ENCODE peak calls at places on chromosomes 16 and 17, in five cellular contexts. G is neural crest cell, J is fibroblast of lung, V is GM13976, M is RWPE2. Z is an unnamed sample.

GRCh38 chr17:75757086-75757681 is 7.8 kb downstream of the GALK1 start:
- DNase-seq in J (no peak), G (no peak), V (no peak), M (peak), Z (no peak)

GRCh38 chr16:50616883-50617629 is 64.1 kb downstream of the SNX20 start:
- DNase-seq in G (no peak), M (no peak), V (no peak), J (peak), Z (no peak)

GRCh38 chr16:47258874-47259461 is 115.2 kb upstream of the NETO2 start:
- DNase-seq in M (no peak), V (peak), J (peak), G (no peak), Z (peak)

GRCh38 chr17:66073384-66073783 is 118.5 kb downstream of the CEP112 start:
- DNase-seq in V (no peak), G (no peak), J (no peak), M (no peak), Z (no peak)

GRCh38 chr17:6160188-6160555 is 90.0 kb downstream of the WSCD1 start:
- DNase-seq in V (no peak), M (no peak), J (no peak), G (peak), Z (no peak)

GRCh38 chr16:11966173-11966572 is 1.2 kb downstream of the TNFRSF17 start:
- DNase-seq in G (no peak), M (no peak), V (peak), J (no peak), Z (peak)

GRCh38 chr16:49022351-49022963 is 259.2 kb downstream of the CBLN1 start:
- DNase-seq in G (no peak), M (peak), J (no peak), V (no peak), Z (no peak)

GRCh38 chr16:35198223-35199199 is 1739.1 kb downstream of the TP53TG3F start:
- DNase-seq in M (no peak), G (no peak), V (no peak), J (no peak), Z (no peak)

GRCh38 chr17:42247734-42248133 is 28.5 kb downstream of the STAT5B start:
- DNase-seq in J (peak), M (no peak), V (no peak), G (no peak), Z (no peak)

GRCh38 chr17:54771409-54771808 is 129.2 kb upstream of the TOM1L1 start:
- DNase-seq in M (no peak), J (no peak), V (no peak), G (no peak), Z (no peak)

GRCh38 chr17:1090454-1091189 is 89.2 kb downstream of the ABR start:
- DNase-seq in G (no peak), J (no peak), V (no peak), M (no peak), Z (no peak)

GRCh38 chr16:87538160-87538559 is 45.3 kb upstream of the ZCCHC14 start:
- DNase-seq in J (no peak), G (no peak), M (no peak), V (no peak), Z (no peak)

GRCh38 chr16:74923766-74924460 is 61.0 kb downstream of the WDR59 start:
- DNase-seq in M (no peak), J (no peak), V (no peak), G (no peak), Z (no peak)

GRCh38 chr17:50783905-50784304 is 16.6 kb upstream of the ANKRD40CL start:
- DNase-seq in V (no peak), M (no peak), G (no peak), J (no peak), Z (no peak)

GRCh38 chr17:33284022-33284421 is 9.1 kb downstream of the ASIC2 start:
- DNase-seq in G (no peak), M (no peak), V (no peak), J (peak), Z (no peak)

GRCh38 chr17:27236710-27237315 is 57.1 kb upstream of the WSB1 start:
- DNase-seq in M (no peak), G (peak), J (peak), V (peak), Z (peak)

GRCh38 chr17:38583176-38583575 is 22.6 kb downstream of the SRCIN1 start:
- DNase-seq in M (no peak), J (no peak), G (no peak), V (no peak), Z (no peak)

GRCh38 chr17:64401941-64402340 is 11.3 kb upstream of the PECAM1 start:
- DNase-seq in G (no peak), M (no peak), V (no peak), J (no peak), Z (no peak)

GRCh38 chr17:42132941-42133340 is 10.3 kb downstream of the HSPB9 start:
- DNase-seq in G (no peak), V (no peak), M (no peak), J (peak), Z (peak)

GRCh38 chr17:76946111-76946771 is 78.0 kb downstream of the MGAT5B start:
- DNase-seq in G (no peak), M (no peak), J (no peak), V (no peak), Z (no peak)

GRCh38 chr16:65834680-65835079 is 531.8 kb upstream of the CDH5 start:
- DNase-seq in M (no peak), J (no peak), G (no peak), V (no peak), Z (no peak)

GRCh38 chr16:47732122-47732805 is 271.1 kb downstream of the PHKB start:
- DNase-seq in V (no peak), G (no peak), M (no peak), J (peak), Z (no peak)

GRCh38 chr16:66898207-66898606 is 17.9 kb downstream of the PDP2 start:
- DNase-seq in G (no peak), M (no peak), J (peak), V (no peak), Z (no peak)

GRCh38 chr16:49472598-49472997 is 99.0 kb downstream of the C16orf78 start:
- DNase-seq in J (no peak), G (no peak), V (no peak), M (no peak), Z (no peak)

GRCh38 chr16:88785106-88785924 is at the start of gene PIEZO1:
- DNase-seq in V (peak), G (peak), M (peak), J (peak), Z (peak)

GRCh38 chr16:75288596-75289120 is 37.2 kb upstream of the BCAR1 start:
- DNase-seq in J (no peak), G (no peak), V (no peak), M (no peak), Z (no peak)

GRCh38 chr16:2142942-2143868 is 5.2 kb upstream of the RAB26 start:
- DNase-seq in V (no peak), M (peak), G (no peak), J (no peak), Z (no peak)

GRCh38 chr17:21021208-21021803 is 21.5 kb downstream of the USP22 start:
- DNase-seq in J (no peak), V (no peak), G (no peak), M (peak), Z (no peak)

GRCh38 chr17:18109935-18110334 is 1.4 kb downstream of the MYO15A start:
- DNase-seq in J (no peak), M (peak), V (no peak), G (no peak), Z (no peak)

GRCh38 chr16:48384305-48384981 is 770 bp downstream of the SIAH1 start:
- DNase-seq in J (peak), M (no peak), G (peak), V (peak), Z (peak)

GRCh38 chr17:56595831-56596740 is 2.6 kb downstream of the NOG start:
- DNase-seq in V (peak), G (peak), M (no peak), J (no peak), Z (no peak)

GRCh38 chr17:49880291-49881053 is 32.6 kb upstream of the TAC4 start:
- DNase-seq in G (peak), J (peak), M (no peak), V (peak), Z (peak)

GRCh38 chr17:43702636-43703035 is 40.9 kb upstream of the MEOX1 start:
- DNase-seq in V (no peak), M (no peak), J (no peak), G (no peak), Z (no peak)

GRCh38 chr17:50269477-50270429 is 4.5 kb upstream of the TMEM92 start:
- DNase-seq in G (peak), J (peak), V (peak), M (peak), Z (peak)

GRCh38 chr16:57245472-57246113 is 534 bp downstream of the ARL2BP start:
- DNase-seq in V (peak), G (peak), M (peak), J (peak), Z (peak)

GRCh38 chr16:66906916-66907836 is 11.5 kb downstream of the CDH16 start:
- DNase-seq in V (no peak), M (no peak), G (no peak), J (no peak), Z (no peak)

GRCh38 chr17:82021728-82022309 is 859 bp downstream of the CENPX start:
- DNase-seq in V (no peak), J (no peak), M (no peak), G (no peak), Z (peak)

GRCh38 chr16:66553223-66553622 is 847 bp downstream of the CKLF start:
- DNase-seq in M (no peak), V (no peak), G (no peak), J (no peak), Z (peak)

GRCh38 chr17:78823282-78824046 is 17.1 kb downstream of the USP36 start:
- DNase-seq in M (no peak), G (no peak), J (no peak), V (no peak), Z (no peak)
- TF ChIP-seq CTCF in M (no peak), G (peak), J (no peak), V (peak), Z (no peak)

GRCh38 chr17:29870836-29871430 is 59.1 kb downstream of the SSH2 start:
- DNase-seq in V (no peak), J (no peak), G (no peak), M (no peak), Z (no peak)

GRCh38 chr17:29862127-29862526 is 67.9 kb downstream of the SSH2 start:
- DNase-seq in G (no peak), J (no peak), V (no peak), M (no peak), Z (no peak)

GRCh38 chr17:29862951-29863350 is 67.1 kb downstream of the SSH2 start:
- DNase-seq in G (no peak), V (no peak), J (no peak), M (no peak), Z (no peak)

GRCh38 chr17:29866746-29867404 is 63.2 kb downstream of the SSH2 start:
- DNase-seq in V (no peak), J (no peak), G (no peak), M (no peak), Z (no peak)

GRCh38 chr17:29867643-29868181 is 62.3 kb downstream of the SSH2 start:
- DNase-seq in J (peak), G (no peak), V (no peak), M (no peak), Z (no peak)
- TF ChIP-seq CTCF in J (no peak), G (peak), V (no peak), M (peak), Z (peak)

DNA sequence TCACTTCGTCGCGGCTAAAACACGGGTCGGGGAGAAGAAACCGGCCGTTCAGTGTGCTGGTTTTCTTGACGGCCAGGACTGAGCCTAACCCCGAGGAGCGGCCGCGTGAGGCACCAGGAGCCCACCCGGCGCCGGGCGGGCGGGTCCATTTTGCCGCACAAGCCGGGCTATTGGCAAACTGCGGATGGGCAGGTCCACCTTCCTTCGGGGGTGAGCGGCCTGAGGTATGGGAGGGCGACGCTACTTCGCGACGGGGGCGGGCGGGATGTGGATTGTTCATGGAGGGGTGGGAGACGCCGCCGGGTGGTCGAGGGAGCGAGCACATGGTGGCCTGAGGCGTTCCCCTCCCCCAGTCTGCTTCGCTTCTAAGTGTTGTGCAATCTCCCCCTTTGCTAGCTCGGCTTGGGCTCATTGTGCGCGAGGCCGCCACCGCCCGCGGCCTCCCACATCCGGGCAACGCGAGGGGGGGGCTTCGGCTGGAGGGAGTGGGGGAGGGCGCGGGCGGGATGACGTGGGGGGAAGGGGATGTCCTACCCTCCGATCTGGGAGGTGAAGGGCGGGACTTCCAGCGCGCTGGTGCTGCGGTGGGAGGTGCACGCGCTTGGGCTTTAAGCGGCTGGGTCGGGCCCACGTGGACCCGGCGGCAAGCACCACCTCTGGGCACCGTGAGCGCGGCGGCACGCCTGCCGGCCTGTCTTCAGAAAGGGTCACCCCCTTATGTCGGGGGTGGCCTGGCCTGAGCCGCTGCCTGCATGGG is 5.9 kb upstream of the CD68 start:
- DNase-seq in J (peak), G (peak), V (peak), M (peak), Z (peak)
- TF ChIP-seq CTCF in J (no peak), G (no peak), V (no peak), M (no peak), Z (no peak)

GRCh38 chr17:40561871-40562611 is 3.2 kb downstream of the CCR7 start:
- DNase-seq in M (no peak), G (no peak), V (peak), J (no peak), Z (peak)
- TF ChIP-seq CTCF in M (no peak), G (peak), V (peak), J (no peak), Z (peak)

GRCh38 chr16:24497405-24497804 is 42.0 kb upstream of the RBBP6 start:
- DNase-seq in G (no peak), J (no peak), V (no peak), M (no peak), Z (no peak)

GRCh38 chr16:24504467-24505345 is 34.7 kb upstream of the RBBP6 start:
- DNase-seq in V (peak), G (peak), M (no peak), J (peak), Z (peak)

GRCh38 chr16:24493859-24494258 is 45.5 kb upstream of the RBBP6 start:
- DNase-seq in J (no peak), V (no peak), G (no peak), M (peak), Z (no peak)

DNA sequence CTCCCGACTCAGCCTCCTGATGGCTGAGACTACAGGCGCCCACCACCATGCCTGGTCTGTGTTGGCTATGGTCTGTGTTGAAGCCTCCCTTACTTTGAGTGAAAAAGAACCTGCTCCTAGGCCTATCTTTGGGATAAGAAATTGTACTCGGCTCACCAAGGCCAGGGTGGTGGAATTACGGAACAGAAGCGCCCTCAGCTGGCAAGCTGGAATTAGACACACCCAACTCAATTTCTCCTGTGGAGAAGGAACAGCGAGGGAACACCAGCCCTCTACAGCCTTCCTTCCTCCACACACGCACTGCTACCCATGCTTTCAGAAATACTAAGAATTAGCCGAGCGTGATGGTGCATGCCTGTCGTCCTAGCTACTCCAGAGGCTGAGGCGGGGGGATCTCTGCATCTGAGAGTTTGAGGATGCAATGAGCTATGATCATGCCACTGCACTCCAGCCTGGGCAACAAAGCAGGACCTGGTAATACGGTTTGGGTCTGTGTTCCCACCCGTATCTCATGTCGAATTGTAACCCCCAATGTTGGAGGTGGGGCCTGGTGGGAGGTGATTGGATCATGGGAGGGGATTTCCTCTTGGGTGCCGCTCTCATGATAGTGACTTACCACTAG is 40.1 kb upstream of the RBBP6 start:
- DNase-seq in G (peak), J (peak), M (no peak), V (peak), Z (peak)
- TF ChIP-seq CTCF in G (peak), J (peak), M (peak), V (peak), Z (peak)

Z was measured in MM.1S.